ENCODE peak calls at places on chromosomes 4 and X, in four cellular contexts. F, P, S and G are unnamed samples.

GRCh38 chrX:133444952-133445831 is 29.9 kb upstream of the GPC4 start:
- DNase-seq in S (no peak), F (no peak), P (no peak), G (no peak)

GRCh38 chrX:146238173-146238572 is 420.5 kb downstream of the SLITRK2 start:
- DNase-seq in P (no peak), S (no peak), F (no peak), G (no peak)

GRCh38 chr4:186700746-186701145 is 22.9 kb downstream of the FAT1 start:
- DNase-seq in P (no peak), F (no peak), S (no peak), G (no peak)

GRCh38 chr4:110165382-110166285 is 32.8 kb downstream of the ELOVL6 start:
- DNase-seq in F (no peak), P (no peak), S (peak; percentile 24), G (peak; percentile 60)

GRCh38 chrX:46561931-46562721 is 11.4 kb upstream of the CHST7 start:
- DNase-seq in S (no peak), P (no peak), F (no peak), G (no peak)

GRCh38 chr4:68855771-68856170 is 40.0 kb downstream of the UGT2B10 start:
- DNase-seq in F (no peak), P (no peak), S (no peak), G (no peak)

GRCh38 chr4:124212835-124213640 is 499.5 kb downstream of the ANKRD50 start:
- DNase-seq in P (no peak), S (no peak), F (no peak), G (peak; percentile 62)

GRCh38 chrX:153411988-153412574 is 809 bp downstream of the ZFP92 start:
- DNase-seq in P (no peak), S (no peak), F (no peak), G (no peak)

GRCh38 chr4:87844476-87844875 is 11.7 kb downstream of the MEPE start:
- DNase-seq in P (no peak), F (no peak), S (no peak), G (peak; percentile 17)

GRCh38 chr4:143023519-143023918 is 161.2 kb upstream of the USP38 start:
- DNase-seq in F (no peak), P (no peak), S (no peak), G (no peak)

GRCh38 chr4:27714073-27714472 is 853.4 kb downstream of the STIM2 start:
- DNase-seq in S (no peak), P (no peak), F (no peak), G (no peak)

GRCh38 chr4:106329027-106329618 is 12.8 kb downstream of the AIMP1 start:
- DNase-seq in P (no peak), S (peak; percentile 29), F (peak; percentile 57), G (peak; percentile 69)

GRCh38 chrX:153394595-153394994 is 6.6 kb downstream of the PNMA6E start:
- DNase-seq in S (no peak), F (no peak), P (no peak), G (no peak)

GRCh38 chr4:42398448-42399355 is 1.4 kb downstream of the SHISA3 start:
- DNase-seq in F (no peak), S (no peak), P (no peak), G (peak; percentile 44)

GRCh38 chr4:173489514-173489913 is 40.5 kb downstream of the HAND2 start:
- DNase-seq in F (no peak), P (no peak), S (no peak), G (no peak)

GRCh38 chrX:24325231-24325630 is 11.4 kb upstream of the SUPT20HL2 start:
- DNase-seq in S (no peak), P (no peak), F (no peak), G (no peak)

GRCh38 chr4:168900080-168900479 is 110.0 kb downstream of the CBR4 start:
- DNase-seq in P (no peak), F (no peak), S (no peak), G (no peak)

GRCh38 chr4:152348670-152349069 is 187.2 kb downstream of the FBXW7 start:
- DNase-seq in P (no peak), S (no peak), F (no peak), G (peak; percentile 31)

GRCh38 chr4:21469438-21470032 is 479.0 kb downstream of the KCNIP4 start:
- DNase-seq in P (no peak), F (peak; percentile 11), S (no peak), G (peak; percentile 40)

GRCh38 chrX:130118396-130118795 is 8.1 kb upstream of the ELF4 start:
- DNase-seq in P (no peak), S (no peak), F (no peak), G (peak; percentile 88)

GRCh38 chrX:118251251-118251650 is 94.7 kb upstream of the WDR44 start:
- DNase-seq in F (no peak), S (no peak), P (no peak), G (no peak)

GRCh38 chr4:78558421-78558820 is 6.9 kb downstream of the ANXA3 start:
- DNase-seq in F (no peak), S (no peak), P (no peak), G (peak; percentile 59)

GRCh38 chr4:154314248-154314647 is 177.4 kb downstream of the DCHS2 start:
- DNase-seq in S (no peak), F (peak; percentile 13), P (no peak), G (no peak)

GRCh38 chrX:101617211-101618191 is at the start of gene ARMCX6:
- DNase-seq in F (peak; percentile 50), P (no peak), S (peak; percentile 70), G (peak; percentile 71)

GRCh38 chr4:35342833-35343232 is 901.5 kb downstream of the ARAP2 start:
- DNase-seq in S (no peak), F (no peak), P (no peak), G (no peak)

GRCh38 chrX:17032351-17032750 is 85.9 kb downstream of the REPS2 start:
- DNase-seq in P (no peak), F (no peak), S (no peak), G (peak; percentile 51)

GRCh38 chrX:120334603-120335002 is 23.3 kb upstream of the TMEM255A start:
- DNase-seq in S (peak; percentile 70), F (no peak), P (no peak), G (no peak)

GRCh38 chr4:156999175-156999517 is 27.5 kb upstream of the PDGFC start:
- DNase-seq in F (peak; percentile 79), P (no peak), S (no peak), G (peak; percentile 98)

GRCh38 chr4:39326468-39326960 is 39.6 kb downstream of the RFC1 start:
- DNase-seq in F (no peak), P (no peak), S (no peak), G (no peak)
- H3K36me3 ChIP-seq in F (peaks cover 52% of the 10 kb centered on the region), P (peaks cover 23% of the 10 kb centered on the region), S (peaks cover 51% of the 10 kb centered on the region), G (peaks cover 6% of the 10 kb centered on the region)

GRCh38 chrX:40107291-40108083 is 9.7 kb upstream of the BCOR start:
- DNase-seq in S (no peak), P (no peak), F (no peak), G (peak; percentile 40)
- TF ChIP-seq MAX in S (peak; percentile 95), P (peak; percentile 90), F (no peak), G (no peak)

GRCh38 chrX:15874672-15875071 is 20.1 kb upstream of the AP1S2 start:
- DNase-seq in F (no peak), P (no peak), S (no peak), G (no peak)
- TF ChIP-seq JUN in F (no peak), P (no peak), S (no peak), G (no peak)

GRCh38 chr4:3176625-3177229 is 72.2 kb upstream of the MSANTD1 start:
- DNase-seq in S (no peak), P (no peak), F (no peak), G (no peak)

GRCh38 chr4:3178351-3178750 is 70.6 kb upstream of the MSANTD1 start:
- DNase-seq in S (no peak), P (no peak), F (no peak), G (no peak)

GRCh38 chr4:3177905-3178304 is 71.1 kb upstream of the MSANTD1 start:
- DNase-seq in S (no peak), P (no peak), F (no peak), G (no peak)

GRCh38 chr4:3183008-3183407 is 66.0 kb upstream of the MSANTD1 start:
- DNase-seq in P (no peak), S (no peak), F (no peak), G (no peak)

GRCh38 chr4:3179126-3179706 is 69.7 kb upstream of the MSANTD1 start:
- DNase-seq in S (no peak), P (no peak), F (peak; percentile 64), G (no peak)
- H3K36me3 ChIP-seq in S (peaks cover 48% of the 10 kb centered on the region), P (peaks cover 57% of the 10 kb centered on the region), F (peaks cover 58% of the 10 kb centered on the region), G (peaks cover 9% of the 10 kb centered on the region)

DNA sequence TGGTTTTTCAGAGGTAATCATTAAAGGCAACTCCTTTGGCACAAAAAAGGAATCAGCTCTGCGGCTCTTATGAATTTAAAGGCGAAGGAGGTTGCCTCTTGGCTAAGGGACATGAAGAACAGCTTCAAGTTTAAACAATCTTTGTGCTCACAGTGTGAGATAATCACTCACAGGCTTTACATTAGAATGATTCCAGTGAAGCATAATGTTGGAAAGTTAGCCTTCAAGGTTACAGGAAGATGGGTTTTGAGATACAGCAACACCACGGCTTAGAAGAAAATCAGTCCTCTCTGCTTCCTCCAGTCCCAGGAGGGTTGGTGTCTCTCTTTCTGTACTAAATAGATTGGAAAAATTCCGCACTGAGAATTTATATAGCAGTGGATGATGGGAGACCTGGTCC is 11.6 kb upstream of the SCD5 start:
- DNase-seq in P (no peak), S (no peak), F (no peak), G (no peak)
- TF ChIP-seq MAX in P (no peak), S (no peak), F (no peak), G (no peak)

GRCh38 chr4:120922390-120923200 is at the start of gene PRDM5:
- DNase-seq in F (no peak), S (no peak), P (peak; percentile 43), G (peak; percentile 52)

GRCh38 chr4:120920666-120921065 is 1.9 kb downstream of the PRDM5 start:
- DNase-seq in S (no peak), F (no peak), P (no peak), G (no peak)

GRCh38 chr4:120919358-120919757 is 3.2 kb downstream of the PRDM5 start:
- DNase-seq in S (no peak), F (no peak), P (no peak), G (no peak)

GRCh38 chr4:120923201-120923522 is 636 bp upstream of the PRDM5 start:
- DNase-seq in F (no peak), S (no peak), P (no peak), G (no peak)

GRCh38 chr4:120921456-120922389 is 803 bp downstream of the PRDM5 start:
- DNase-seq in S (no peak), F (no peak), P (no peak), G (peak; percentile 68)
- TF ChIP-seq JUN in S (no peak), F (no peak), P (no peak), G (no peak)

GRCh38 chr4:1360423-1361283 is 13.6 kb downstream of the UVSSA start:
- DNase-seq in P (no peak), S (no peak), F (peak; percentile 68), G (no peak)

GRCh38 chr4:1361391-1361790 is 14.4 kb downstream of the UVSSA start:
- DNase-seq in F (no peak), S (no peak), P (no peak), G (no peak)

GRCh38 chr4:1359161-1359535 is 12.1 kb downstream of the UVSSA start:
- DNase-seq in F (no peak), S (no peak), P (no peak), G (no peak)

GRCh38 chr4:1358421-1359160 is 11.6 kb downstream of the UVSSA start:
- DNase-seq in P (no peak), S (no peak), F (no peak), G (no peak)

GRCh38 chr4:1359976-1360375 is 13.0 kb downstream of the UVSSA start:
- DNase-seq in F (no peak), S (no peak), P (no peak), G (no peak)
- H3K36me3 ChIP-seq in F (peaks cover 13% of the 10 kb centered on the region), S (peaks cover 20% of the 10 kb centered on the region), P (no peaks in the 10 kb centered on the region), G (no peaks in the 10 kb centered on the region)